ENCODE peak calls at places on chromosomes 4 and X, in ten cellular contexts. A is body of pancreas, R is type B pancreatic cell, B is brain microvascular endothelial cell, K is cardiac fibroblast, H is fibroblast of pulmonary artery, T is GM20000, O is mucosa of descending colon, F is progenitor cell of endocrine pancreas, C is BJ. W is an unnamed sample.

GRCh38 chr4:73070072-73070385 is 513 bp upstream of the COX18 start:
- DNase-seq in O (no peak), T (peak; percentile 31), K (no peak), H (no peak), F (no peak), R (no peak), B (no peak), C (no peak), A (no peak), W (peak; percentile 15)

GRCh38 chr4:180099962-180100361 is 2143.2 kb upstream of the TENM3 start:
- DNase-seq in F (no peak), C (no peak), A (no peak), H (no peak), R (no peak), K (no peak), B (no peak), T (no peak), O (no peak), W (no peak)

GRCh38 chr4:13857800-13858199 is 230.3 kb upstream of the BOD1L1 start:
- DNase-seq in K (no peak), R (no peak), A (no peak), H (no peak), F (no peak), B (no peak), T (no peak), C (no peak), O (no peak), W (no peak)

GRCh38 chr4:149727663-149728062 is 88.0 kb downstream of the IQCM start:
- DNase-seq in B (no peak), A (no peak), F (no peak), C (no peak), K (no peak), R (no peak), T (no peak), O (no peak), H (no peak), W (no peak)

GRCh38 chr4:30716671-30717207 is 3.4 kb upstream of the PCDH7 start:
- DNase-seq in B (peak; percentile 15), F (no peak), A (no peak), R (no peak), H (peak; percentile 39), C (no peak), O (peak; percentile 27), T (no peak), K (peak; percentile 17), W (peak; percentile 48)

GRCh38 chrX:139828037-139828436 is 104.8 kb downstream of the ATP11C start:
- DNase-seq in T (no peak), O (no peak), H (no peak), A (no peak), K (peak; percentile 19), C (no peak), F (no peak), R (no peak), B (no peak), W (no peak)

GRCh38 chrX:129529685-129530281 is 6.5 kb upstream of the SMARCA1 start:
- DNase-seq in B (no peak), K (peak; percentile 47), H (peak; percentile 56), O (no peak), R (no peak), T (no peak), C (no peak), A (no peak), F (no peak), W (no peak)

GRCh38 chr4:48329976-48330375 is 11.4 kb upstream of the SLAIN2 start:
- DNase-seq in T (no peak), C (peak; percentile 76), B (peak; percentile 40), H (peak; percentile 85), F (no peak), O (no peak), R (no peak), K (peak; percentile 88), A (no peak), W (no peak)

GRCh38 chr4:88033309-88033708 is 25.9 kb downstream of the PKD2 start:
- DNase-seq in H (peak; percentile 80), O (no peak), F (peak; percentile 20), R (no peak), C (no peak), A (peak; percentile 59), K (peak; percentile 76), B (peak; percentile 36), T (peak; percentile 50), W (peak; percentile 38)

GRCh38 chr4:85783483-85783882 is 308.5 kb downstream of the ARHGAP24 start:
- DNase-seq in K (peak; percentile 99), R (no peak), F (no peak), A (no peak), C (peak; percentile 85), B (peak; percentile 90), T (no peak), O (no peak), H (peak; percentile 95), W (no peak)

GRCh38 chr4:146335763-146336412 is 121.5 kb downstream of the REELD1 start:
- DNase-seq in B (no peak), T (no peak), K (peak; percentile 46), C (no peak), H (peak; percentile 32), O (no peak), F (no peak), R (no peak), A (no peak), W (no peak)

GRCh38 chrX:56343231-56343630 is 111.1 kb downstream of the KLF8 start:
- DNase-seq in H (no peak), A (no peak), T (no peak), R (no peak), O (no peak), C (no peak), B (no peak), K (no peak), F (no peak), W (no peak)

GRCh38 chr4:94540476-94540875 is 88.7 kb downstream of the PDLIM5 start:
- DNase-seq in O (no peak), F (no peak), T (no peak), R (no peak), B (no peak), C (no peak), H (no peak), A (no peak), K (no peak), W (no peak)

GRCh38 chr4:169741569-169741968 is 16.2 kb downstream of the HPF1 start:
- DNase-seq in O (no peak), T (no peak), R (no peak), C (no peak), K (peak; percentile 14), F (no peak), B (no peak), A (no peak), H (no peak), W (no peak)

GRCh38 chrX:71164071-71164470 is 19.4 kb downstream of the NLGN3 start:
- DNase-seq in H (no peak), B (no peak), F (no peak), K (no peak), O (no peak), R (no peak), T (no peak), A (no peak), C (no peak), W (no peak)

GRCh38 chr4:175369087-175369486 is 443.0 kb downstream of the GPM6A start:
- DNase-seq in T (no peak), C (peak; percentile 24), K (peak; percentile 64), O (no peak), F (no peak), B (peak; percentile 86), R (no peak), H (peak; percentile 6), A (no peak), W (no peak)

GRCh38 chr4:14902337-14902736 is 99.9 kb upstream of the CPEB2 start:
- DNase-seq in R (no peak), F (no peak), T (no peak), O (no peak), A (no peak), C (no peak), K (no peak), H (no peak), B (no peak), W (no peak)
- TF ChIP-seq CTCF in R (no peak), F (no peak), T (no peak), O (no peak), A (no peak), C (no peak), K (no peak), H (no peak), B (no peak), W (no peak)

DNA sequence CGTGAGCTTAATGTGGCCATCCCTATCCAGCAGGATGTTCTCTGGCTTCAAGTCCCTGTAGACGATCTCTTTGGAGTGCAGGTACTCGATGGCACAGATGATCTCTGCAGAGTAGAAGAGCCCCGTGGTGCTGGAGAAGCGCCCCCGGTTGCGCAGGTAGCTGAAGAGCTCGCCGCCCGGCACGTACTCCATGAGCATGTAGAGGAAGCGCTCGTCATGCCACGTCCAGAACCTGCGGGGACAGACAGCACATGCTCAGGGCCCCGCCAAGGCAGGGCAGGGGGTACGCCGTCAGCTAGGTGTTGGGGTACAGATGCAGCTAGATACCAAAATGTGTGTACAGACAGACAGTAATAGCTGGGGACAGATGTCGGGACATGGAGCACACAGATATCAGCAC is 58.3 kb downstream of the PRKX start:
- DNase-seq in R (no peak), T (no peak), A (no peak), H (no peak), F (no peak), B (no peak), O (no peak), K (no peak), C (no peak), W (no peak)
- TF ChIP-seq CTCF in R (no peak), T (no peak), A (no peak), H (no peak), F (no peak), B (no peak), O (no peak), K (no peak), C (no peak), W (no peak)

DNA sequence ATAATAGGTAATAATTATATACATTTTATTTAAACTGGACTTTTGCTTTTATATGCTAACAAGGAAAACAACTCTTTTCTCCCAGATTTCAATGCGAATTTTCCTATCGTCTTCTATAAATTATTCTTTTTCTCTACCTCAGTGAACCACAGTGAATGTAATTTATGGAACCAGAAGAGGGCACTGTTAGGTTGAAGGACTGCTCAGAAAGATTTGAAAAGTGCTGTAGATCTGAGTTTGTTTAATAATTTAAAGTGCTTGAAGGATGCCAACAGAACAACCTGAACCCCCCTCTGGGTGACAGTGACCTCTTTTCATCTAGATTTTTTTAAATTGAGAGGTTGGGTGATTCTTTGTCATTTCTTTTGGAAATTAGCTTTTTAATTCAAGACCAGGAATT is 54.9 kb downstream of the PHOX2B start:
- DNase-seq in H (peak; percentile 53), F (no peak), B (peak; percentile 12), R (no peak), K (peak; percentile 60), T (peak; percentile 7), A (no peak), O (no peak), C (no peak), W (peak; percentile 12)
- TF ChIP-seq CTCF in H (peak; percentile 69), F (peak; percentile 66), B (peak; percentile 59), R (peak; percentile 79), K (peak; percentile 50), T (peak; percentile 53), A (peak; percentile 34), O (peak; percentile 12), C (peak; percentile 60), W (peak; percentile 54)

DNA sequence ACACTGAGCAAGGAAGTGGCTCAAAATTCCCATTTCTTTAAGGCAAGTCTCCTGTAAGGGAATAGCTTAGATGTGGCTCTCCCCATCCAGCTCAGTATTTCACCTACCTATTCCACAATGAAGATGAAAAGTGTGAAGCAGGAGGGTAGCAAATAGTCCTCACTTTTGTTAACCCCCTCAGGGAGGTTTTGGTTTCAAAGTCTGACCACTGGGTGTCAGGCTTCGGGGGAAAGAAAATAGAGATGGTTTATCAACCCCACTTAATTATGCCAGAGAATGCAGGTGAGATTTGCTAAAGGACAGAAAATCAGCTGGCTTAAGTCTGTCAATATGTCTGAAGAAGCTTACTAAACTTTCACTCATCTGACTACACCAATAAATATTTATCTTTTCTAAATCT is 69.5 kb downstream of the DHX15 start:
- DNase-seq in F (no peak), A (no peak), H (no peak), O (no peak), R (no peak), K (peak; percentile 13), T (peak; percentile 10), B (no peak), C (no peak), W (no peak)
- TF ChIP-seq CTCF in F (peak; percentile 31), A (no peak), H (peak; percentile 36), O (no peak), R (peak; percentile 38), K (peak; percentile 16), T (no peak), B (peak; percentile 52), C (peak; percentile 25), W (peak; percentile 22)